ENCODE peak calls at places on chromosomes 11 and 22, in four cellular contexts. D, X, A and G are unnamed samples.

GRCh38 chr22:19980766-19981165 is 35.9 kb downstream of the ARVCF start:
- DNase-seq in X (no peak), D (no peak), A (no peak), G (no peak)

GRCh38 chr11:5620606-5621521 is 3.9 kb upstream of the TRIM34 start:
- DNase-seq in A (no peak), X (no peak), D (peak), G (no peak)

GRCh38 chr22:20937031-20937793 is 20.0 kb downstream of the CRKL start:
- DNase-seq in D (no peak), X (no peak), A (no peak), G (no peak)

GRCh38 chr22:21918466-21919185 is 34.0 kb downstream of the PPM1F start:
- DNase-seq in D (no peak), A (no peak), X (no peak), G (no peak)

GRCh38 chr22:46262449-46263207 is 515 bp downstream of the PKDREJ start:
- DNase-seq in X (peak), D (no peak), A (peak), G (no peak)

GRCh38 chr11:86440305-86440716 is 65.6 kb downstream of the CCDC81 start:
- DNase-seq in A (no peak), X (no peak), D (peak), G (no peak)

GRCh38 chr11:3837793-3838192 is 3.0 kb downstream of the RHOG start:
- DNase-seq in D (peak), X (no peak), A (no peak), G (no peak)

GRCh38 chr22:22820626-22821025 is 67.0 kb upstream of the IGLL5 start:
- DNase-seq in D (no peak), X (no peak), A (no peak), G (no peak)

GRCh38 chr22:19004471-19004870 is 68.4 kb upstream of the PRODH start:
- DNase-seq in X (no peak), A (no peak), D (no peak), G (no peak)

GRCh38 chr11:34558211-34558610 is 44.6 kb upstream of the ELF5 start:
- DNase-seq in A (no peak), X (no peak), D (no peak), G (no peak)

GRCh38 chr11:9616858-9617257 is 43.4 kb downstream of the WEE1 start:
- DNase-seq in A (no peak), D (peak), X (no peak), G (no peak)

GRCh38 chr22:37319469-37319868 is 37.2 kb downstream of the CYTH4 start:
- DNase-seq in X (no peak), A (no peak), D (no peak), G (no peak)